ENCODE peak calls at places on chromosome 11, in nine cellular contexts. C, I, Q, D, T, S, W, U and Y are unnamed samples. For H3K9me3 and H3K27me3, the result is how much of the 10 kb centered on the place peaks cover.

GRCh38 chr11:128848815-128849455 is 18.2 kb downstream of the KCNJ1 start:
- DNase-seq in C (peak), I (no peak), Q (peak), D (no peak), T (peak), S (no peak), W (peak), U (peak), Y (no peak)

GRCh38 chr11:111378773-111379499 is at the start of gene POU2AF1:
- DNase-seq in C (no peak), I (no peak), Q (peak), D (no peak), T (peak), S (no peak), W (no peak), U (peak), Y (peak)

GRCh38 chr11:47591764-47592163 is 2.4 kb downstream of the C1QTNF4 start:
- DNase-seq in C (no peak), I (no peak), Q (no peak), D (no peak), T (no peak), S (no peak), W (no peak), U (no peak), Y (no peak)

GRCh38 chr11:71418643-71419042 is 29.6 kb downstream of the DHCR7 start:
- DNase-seq in C (no peak), I (no peak), Q (no peak), D (no peak), T (no peak), S (no peak), W (no peak), U (no peak), Y (no peak)

GRCh38 chr11:75051043-75051442 is 45.6 kb downstream of the OR2AT4 start:
- DNase-seq in C (no peak), I (no peak), Q (no peak), D (no peak), T (peak), S (no peak), W (no peak), U (no peak), Y (no peak)

GRCh38 chr11:10627816-10628215 is 59.4 kb upstream of the LYVE1 start:
- DNase-seq in C (no peak), I (no peak), Q (no peak), D (no peak), T (no peak), S (no peak), W (no peak), U (no peak), Y (no peak)

GRCh38 chr11:121448431-121448941 is 3.6 kb upstream of the SORL1 start:
- DNase-seq in C (no peak), I (no peak), Q (no peak), D (no peak), T (no peak), S (no peak), W (no peak), U (no peak), Y (no peak)

GRCh38 chr11:62805991-62806441 is 776 bp upstream of the NXF1 start:
- DNase-seq in C (no peak), I (no peak), Q (no peak), D (no peak), T (peak), S (no peak), W (no peak), U (no peak), Y (no peak)

GRCh38 chr11:130400793-130401483 is 27.5 kb downstream of the ADAMTS8 start:
- DNase-seq in C (no peak), I (peak), Q (no peak), D (no peak), T (peak), S (no peak), W (no peak), U (no peak), Y (no peak)

GRCh38 chr11:38648597-38648996 is 2050.6 kb upstream of the RAG2 start:
- DNase-seq in C (no peak), I (no peak), Q (no peak), D (no peak), T (no peak), S (no peak), W (no peak), U (no peak), Y (no peak)

GRCh38 chr11:129861702-129862107 is 33.7 kb downstream of the NFRKB start:
- DNase-seq in C (peak), I (peak), Q (no peak), D (peak), T (peak), S (peak), W (peak), U (no peak), Y (no peak)

GRCh38 chr11:38136887-38137286 is 1538.9 kb upstream of the RAG2 start:
- DNase-seq in C (no peak), I (no peak), Q (no peak), D (no peak), T (no peak), S (no peak), W (no peak), U (no peak), Y (no peak)

GRCh38 chr11:83044958-83045712 is 26.6 kb downstream of the RAB30 start:
- DNase-seq in C (no peak), I (peak), Q (no peak), D (no peak), T (peak), S (no peak), W (no peak), U (no peak), Y (no peak)

GRCh38 chr11:69075421-69076128 is 26.8 kb downstream of the TPCN2 start:
- DNase-seq in C (peak), I (peak), Q (no peak), D (no peak), T (peak), S (peak), W (peak), U (no peak), Y (no peak)

GRCh38 chr11:93193721-93194120 is 4.1 kb downstream of the SLC36A4 start:
- DNase-seq in C (no peak), I (no peak), Q (no peak), D (no peak), T (peak), S (no peak), W (no peak), U (no peak), Y (no peak)

GRCh38 chr11:95453616-95454118 is 222.7 kb upstream of the SESN3 start:
- DNase-seq in C (peak), I (no peak), Q (no peak), D (no peak), T (peak), S (peak), W (peak), U (no peak), Y (no peak)

GRCh38 chr11:6475936-6476335 is 2.2 kb upstream of the TRIM3 start:
- DNase-seq in C (no peak), I (no peak), Q (no peak), D (no peak), T (no peak), S (no peak), W (no peak), U (no peak), Y (no peak)

GRCh38 chr11:75083217-75083605 is 13.5 kb downstream of the OR2AT4 start:
- DNase-seq in C (no peak), I (no peak), Q (no peak), D (no peak), T (no peak), S (no peak), W (no peak), U (no peak), Y (no peak)

GRCh38 chr11:111186308-111186967 is 59.1 kb upstream of the POU2AF2 start:
- DNase-seq in C (no peak), I (no peak), Q (no peak), D (no peak), T (no peak), S (no peak), W (no peak), U (no peak), Y (no peak)

GRCh38 chr11:132125855-132126841 is 755.7 kb downstream of the NTM start:
- DNase-seq in C (no peak), I (no peak), Q (no peak), D (no peak), T (peak), S (no peak), W (no peak), U (no peak), Y (no peak)

GRCh38 chr11:19938866-19939265 is 221.4 kb downstream of the DBX1 start:
- DNase-seq in C (no peak), I (no peak), Q (no peak), D (no peak), T (no peak), S (no peak), W (no peak), U (no peak), Y (no peak)

GRCh38 chr11:112226062-112226921 is at the start of gene PTS:
- DNase-seq in C (peak), I (no peak), Q (peak), D (peak), T (peak), S (peak), W (peak), U (peak), Y (peak)

GRCh38 chr11:28969832-28970231 is 861.6 kb downstream of the METTL15 start:
- DNase-seq in C (no peak), I (no peak), Q (no peak), D (no peak), T (no peak), S (no peak), W (no peak), U (no peak), Y (no peak)

GRCh38 chr11:122727101-122727929 is 71.8 kb downstream of the UBASH3B start:
- DNase-seq in C (no peak), I (no peak), Q (peak), D (no peak), T (no peak), S (no peak), W (no peak), U (peak), Y (no peak)

GRCh38 chr11:103326070-103326794 is 217.0 kb downstream of the DYNC2H1 start:
- DNase-seq in C (peak), I (peak), Q (peak), D (no peak), T (peak), S (peak), W (peak), U (peak), Y (no peak)

GRCh38 chr11:134574425-134574824 is 162.4 kb upstream of the B3GAT1 start:
- DNase-seq in C (no peak), I (no peak), Q (no peak), D (no peak), T (no peak), S (peak), W (peak), U (no peak), Y (no peak)

GRCh38 chr11:92972248-92972647 is 2.8 kb downstream of the MTNR1B start:
- DNase-seq in C (no peak), I (no peak), Q (no peak), D (no peak), T (no peak), S (no peak), W (no peak), U (no peak), Y (no peak)

GRCh38 chr11:126310992-126311310 is 7.1 kb downstream of the DCPS start:
- DNase-seq in C (no peak), I (no peak), Q (no peak), D (peak), T (no peak), S (peak), W (no peak), U (no peak), Y (no peak)

GRCh38 chr11:44607987-44608386 is 42.5 kb downstream of the CD82 start:
- DNase-seq in C (no peak), I (no peak), Q (no peak), D (no peak), T (no peak), S (no peak), W (no peak), U (no peak), Y (no peak)

GRCh38 chr11:73204711-73205121 is 13.4 kb upstream of the P2RY2 start:
- DNase-seq in C (peak), I (no peak), Q (no peak), D (peak), T (no peak), S (no peak), W (peak), U (no peak), Y (no peak)

GRCh38 chr11:17298302-17298701 is 21.8 kb downstream of the NUCB2 start:
- DNase-seq in C (no peak), I (no peak), Q (no peak), D (no peak), T (no peak), S (no peak), W (no peak), U (no peak), Y (no peak)

GRCh38 chr11:45927332-45927683 is 4.9 kb downstream of the LARGE2 start:
- DNase-seq in C (no peak), I (no peak), Q (no peak), D (no peak), T (no peak), S (peak), W (no peak), U (no peak), Y (no peak)

GRCh38 chr11:61879152-61879551 is 12.2 kb downstream of the FADS3 start:
- DNase-seq in C (no peak), I (no peak), Q (no peak), D (no peak), T (no peak), S (no peak), W (no peak), U (no peak), Y (no peak)

GRCh38 chr11:30023037-30023436 is 6.2 kb upstream of the KCNA4 start:
- DNase-seq in C (no peak), I (no peak), Q (no peak), D (no peak), T (peak), S (no peak), W (no peak), U (no peak), Y (no peak)

GRCh38 chr11:117097567-117098268 is 510 bp downstream of the SIK3 start:
- DNase-seq in C (no peak), I (no peak), Q (no peak), D (peak), T (no peak), S (peak), W (peak), U (peak), Y (no peak)

GRCh38 chr11:67355023-67355793 is 1.9 kb upstream of the POLD4 start:
- DNase-seq in C (no peak), I (no peak), Q (no peak), D (no peak), T (no peak), S (no peak), W (no peak), U (no peak), Y (no peak)

GRCh38 chr11:8714622-8715225 is 32.1 kb downstream of the RPL27A start:
- DNase-seq in C (no peak), I (no peak), Q (no peak), D (no peak), T (no peak), S (no peak), W (no peak), U (no peak), Y (no peak)

GRCh38 chr11:2825261-2825885 is 60.2 kb downstream of the CDKN1C start:
- DNase-seq in C (peak), I (peak), Q (no peak), D (peak), T (peak), S (peak), W (peak), U (no peak), Y (no peak)

GRCh38 chr11:96097844-96098421 is 174.0 kb upstream of the MTMR2 start:
- DNase-seq in C (no peak), I (no peak), Q (no peak), D (peak), T (peak), S (no peak), W (no peak), U (no peak), Y (no peak)

GRCh38 chr11:60170566-60170965 is 12.3 kb downstream of the MS4A6A start:
- DNase-seq in C (no peak), I (no peak), Q (no peak), D (no peak), T (no peak), S (no peak), W (no peak), U (no peak), Y (no peak)

GRCh38 chr11:60165946-60166345 is 16.9 kb downstream of the MS4A6A start:
- DNase-seq in C (no peak), I (no peak), Q (no peak), D (no peak), T (no peak), S (no peak), W (no peak), U (no peak), Y (no peak)

GRCh38 chr11:60172011-60172410 is 10.9 kb downstream of the MS4A6A start:
- DNase-seq in C (no peak), I (no peak), Q (no peak), D (no peak), T (no peak), S (no peak), W (no peak), U (no peak), Y (no peak)

GRCh38 chr11:60168306-60168705 is 14.6 kb downstream of the MS4A6A start:
- DNase-seq in C (no peak), I (no peak), Q (no peak), D (no peak), T (no peak), S (no peak), W (no peak), U (no peak), Y (no peak)

DNA sequence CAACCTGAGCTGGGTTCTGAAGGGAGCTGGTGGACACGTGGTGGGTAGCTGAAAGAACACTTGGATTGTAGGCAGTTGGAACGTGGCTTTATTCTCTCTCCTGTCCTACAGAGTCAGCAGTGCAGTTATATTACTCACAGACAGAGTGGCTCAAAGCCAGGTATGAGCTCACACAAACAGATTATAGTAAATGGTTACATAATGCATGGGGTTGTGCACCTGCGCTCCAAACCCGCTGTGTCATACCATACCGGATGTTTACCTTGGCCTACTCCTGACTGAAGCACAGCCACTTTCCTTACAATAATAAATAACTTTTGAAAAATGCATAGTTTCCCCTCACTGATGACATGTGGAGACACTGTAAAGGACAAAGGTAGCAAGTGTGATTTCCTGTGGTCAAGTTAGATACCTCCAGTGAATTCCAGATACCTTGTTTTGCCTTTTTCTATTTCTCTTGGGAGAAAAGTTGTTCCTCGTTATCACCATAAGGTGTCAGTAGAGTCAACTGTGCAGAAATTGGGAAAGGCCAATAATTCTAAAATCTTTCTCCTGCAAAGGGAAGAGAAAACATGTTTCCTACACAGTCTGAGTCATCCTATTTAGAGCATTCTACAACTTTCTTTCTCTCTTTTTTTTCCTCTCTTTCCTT is 13.5 kb downstream of the MS4A6A start:
- DNase-seq in C (peak), I (no peak), Q (no peak), D (no peak), T (peak), S (no peak), W (no peak), U (no peak), Y (no peak)
- H3K9me3 ChIP-seq in C (under half), I (under half), Q (under half), D (under half), T (under half), S (under half), W (under half), U (under half), Y (under half)

GRCh38 chr11:1448166-1448825 is 38.3 kb downstream of the MOB2 start:
- DNase-seq in C (no peak), I (no peak), Q (no peak), D (no peak), T (no peak), S (no peak), W (no peak), U (no peak), Y (no peak)
- H3K27me3 ChIP-seq in C (under half), I (under half), Q (under half), D (under half), T (under half), S (under half), W (under half), U (under half), Y (under half)

DNA sequence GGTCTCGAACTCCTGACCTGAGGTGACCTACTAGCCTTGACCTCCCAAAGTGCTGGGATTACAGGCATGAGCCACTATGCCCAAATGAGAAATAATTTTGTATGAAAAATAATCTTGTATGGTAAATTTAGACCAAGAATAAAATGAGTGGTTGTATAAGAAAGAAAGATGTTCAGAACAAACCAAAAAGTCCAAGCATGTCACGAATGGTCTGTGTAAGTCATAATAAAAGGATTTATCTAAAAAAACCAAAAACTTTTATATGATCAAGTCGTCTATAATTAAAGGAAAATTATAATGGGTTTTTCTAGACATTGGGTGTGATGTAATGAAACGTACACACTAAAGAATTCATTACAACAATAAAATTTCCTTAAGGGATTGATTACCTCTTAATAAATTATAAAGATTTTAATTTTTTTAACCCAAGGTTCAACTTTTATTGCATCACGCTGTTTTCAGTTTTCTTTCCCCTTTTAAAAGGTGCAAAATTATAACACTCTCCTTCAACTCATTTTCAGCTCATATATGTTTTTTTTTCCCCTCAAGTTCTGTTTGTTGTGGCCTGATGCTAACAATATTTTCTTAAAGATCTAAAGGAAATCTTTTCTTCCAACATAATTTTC is 8.9 kb upstream of the AQP11 start:
- DNase-seq in C (no peak), I (no peak), Q (no peak), D (no peak), T (peak), S (no peak), W (no peak), U (no peak), Y (no peak)
- H3K9me3 ChIP-seq in C (under half), I (under half), Q (under half), D (under half), T (under half), S (under half), W (under half), U (under half), Y (under half)

GRCh38 chr11:18878211-18878610 is 61.0 kb downstream of the MRGPRX1 start:
- DNase-seq in C (no peak), I (no peak), Q (no peak), D (no peak), T (no peak), S (no peak), W (no peak), U (no peak), Y (no peak)
- H3K27me3 ChIP-seq in C (under half), I (under half), Q (under half), D (under half), T (under half), S (under half), W (under half), U (under half), Y (under half)

GRCh38 chr11:34898474-34898873 is 17.7 kb downstream of the APIP start:
- DNase-seq in C (no peak), I (no peak), Q (no peak), D (no peak), T (no peak), S (no peak), W (no peak), U (no peak), Y (no peak)
- H3K9me3 ChIP-seq in C (under half), I (under half), Q (under half), D (under half), T (under half), S (under half), W (under half), U (under half), Y (under half)

GRCh38 chr11:118157186-118157895 is 4.7 kb upstream of the SCN4B start:
- DNase-seq in C (no peak), I (no peak), Q (no peak), D (no peak), T (no peak), S (peak), W (no peak), U (no peak), Y (no peak)
- H3K27me3 ChIP-seq in C (under half), I (half or more), Q (under half), D (under half), T (half or more), S (under half), W (under half), U (half or more), Y (under half)